ENCODE peak calls at places on chromosomes 5 and 9, in ten cellular contexts. One of them, this sample, is unnamed.

GRCh38 chr5:10661401-10661800 is 97.5 kb downstream of the ANKRD33B start:
- DNase-seq in NCI-H460: no peak
- DNase-seq in mucosa of descending colon: no peak
- DNase-seq in mesendoderm: no peak
- DNase-seq in uterus: no peak
- DNase-seq in heart right ventricle: no peak
- DNase-seq in cortex of kidney: no peak
- DNase-seq in caudate nucleus: no peak
- DNase-seq in stimulated activated CD4-positive, alpha-beta T cell treated with anti-CD3 and anti-CD28 coated beads, Interleukin-1b, Interleukin-23, amount 100 ng/mL, for 24 hours: no peak
- DNase-seq in activated CD8-positive, alpha-beta T cell treated with anti-CD3 and anti-CD28 coated beads, Interleukin-2, amount 10 ng/mL, durations not matched to agents 7 days and 5 days: no peak
- DNase-seq in this sample: no peak

GRCh38 chr5:112210430-112211005 is 208.6 kb downstream of the EPB41L4A start:
- DNase-seq in uterus: no peak
- DNase-seq in heart right ventricle: no peak
- DNase-seq in mucosa of descending colon: no peak
- DNase-seq in stimulated activated CD4-positive, alpha-beta T cell treated with anti-CD3 and anti-CD28 coated beads, Interleukin-1b, Interleukin-23, amount 100 ng/mL, for 24 hours: no peak
- DNase-seq in cortex of kidney: no peak
- DNase-seq in mesendoderm: peak
- DNase-seq in NCI-H460: peak
- DNase-seq in caudate nucleus: peak
- DNase-seq in activated CD8-positive, alpha-beta T cell treated with anti-CD3 and anti-CD28 coated beads, Interleukin-2, amount 10 ng/mL, durations not matched to agents 7 days and 5 days: no peak
- DNase-seq in this sample: no peak

GRCh38 chr5:176407456-176408244 is 8.7 kb downstream of the CLTB start:
- DNase-seq in activated CD8-positive, alpha-beta T cell treated with anti-CD3 and anti-CD28 coated beads, Interleukin-2, amount 10 ng/mL, durations not matched to agents 7 days and 5 days: no peak
- DNase-seq in stimulated activated CD4-positive, alpha-beta T cell treated with anti-CD3 and anti-CD28 coated beads, Interleukin-1b, Interleukin-23, amount 100 ng/mL, for 24 hours: no peak
- DNase-seq in mucosa of descending colon: no peak
- DNase-seq in cortex of kidney: no peak
- DNase-seq in uterus: no peak
- DNase-seq in heart right ventricle: peak
- DNase-seq in caudate nucleus: no peak
- DNase-seq in NCI-H460: no peak
- DNase-seq in mesendoderm: no peak
- DNase-seq in this sample: no peak

GRCh38 chr9:87886210-87887150 is 3.8 kb downstream of the SPATA31E1 start:
- DNase-seq in NCI-H460: no peak
- DNase-seq in heart right ventricle: no peak
- DNase-seq in uterus: no peak
- DNase-seq in mesendoderm: no peak
- DNase-seq in cortex of kidney: no peak
- DNase-seq in stimulated activated CD4-positive, alpha-beta T cell treated with anti-CD3 and anti-CD28 coated beads, Interleukin-1b, Interleukin-23, amount 100 ng/mL, for 24 hours: no peak
- DNase-seq in mucosa of descending colon: no peak
- DNase-seq in activated CD8-positive, alpha-beta T cell treated with anti-CD3 and anti-CD28 coated beads, Interleukin-2, amount 10 ng/mL, durations not matched to agents 7 days and 5 days: no peak
- DNase-seq in caudate nucleus: no peak
- DNase-seq in this sample: peak

GRCh38 chr5:65327582-65327981 is 154.1 kb downstream of the ADAMTS6 start:
- DNase-seq in stimulated activated CD4-positive, alpha-beta T cell treated with anti-CD3 and anti-CD28 coated beads, Interleukin-1b, Interleukin-23, amount 100 ng/mL, for 24 hours: no peak
- DNase-seq in NCI-H460: no peak
- DNase-seq in cortex of kidney: no peak
- DNase-seq in activated CD8-positive, alpha-beta T cell treated with anti-CD3 and anti-CD28 coated beads, Interleukin-2, amount 10 ng/mL, durations not matched to agents 7 days and 5 days: no peak
- DNase-seq in uterus: no peak
- DNase-seq in mesendoderm: no peak
- DNase-seq in heart right ventricle: no peak
- DNase-seq in mucosa of descending colon: no peak
- DNase-seq in caudate nucleus: no peak
- DNase-seq in this sample: no peak

GRCh38 chr5:112685929-112686328 is 51.8 kb upstream of the APC start:
- DNase-seq in uterus: no peak
- DNase-seq in stimulated activated CD4-positive, alpha-beta T cell treated with anti-CD3 and anti-CD28 coated beads, Interleukin-1b, Interleukin-23, amount 100 ng/mL, for 24 hours: no peak
- DNase-seq in activated CD8-positive, alpha-beta T cell treated with anti-CD3 and anti-CD28 coated beads, Interleukin-2, amount 10 ng/mL, durations not matched to agents 7 days and 5 days: no peak
- DNase-seq in caudate nucleus: no peak
- DNase-seq in mesendoderm: no peak
- DNase-seq in NCI-H460: no peak
- DNase-seq in cortex of kidney: no peak
- DNase-seq in mucosa of descending colon: no peak
- DNase-seq in heart right ventricle: no peak
- DNase-seq in this sample: no peak

GRCh38 chr5:149271195-149271716 is 403 bp upstream of the AFAP1L1 start:
- DNase-seq in cortex of kidney: no peak
- DNase-seq in caudate nucleus: no peak
- DNase-seq in mesendoderm: peak
- DNase-seq in uterus: no peak
- DNase-seq in mucosa of descending colon: no peak
- DNase-seq in heart right ventricle: no peak
- DNase-seq in NCI-H460: no peak
- DNase-seq in activated CD8-positive, alpha-beta T cell treated with anti-CD3 and anti-CD28 coated beads, Interleukin-2, amount 10 ng/mL, durations not matched to agents 7 days and 5 days: no peak
- DNase-seq in stimulated activated CD4-positive, alpha-beta T cell treated with anti-CD3 and anti-CD28 coated beads, Interleukin-1b, Interleukin-23, amount 100 ng/mL, for 24 hours: no peak
- DNase-seq in this sample: no peak

GRCh38 chr9:117546894-117547293 is 132.0 kb upstream of the ASTN2 start:
- DNase-seq in heart right ventricle: no peak
- DNase-seq in mucosa of descending colon: peak
- DNase-seq in caudate nucleus: no peak
- DNase-seq in NCI-H460: peak
- DNase-seq in activated CD8-positive, alpha-beta T cell treated with anti-CD3 and anti-CD28 coated beads, Interleukin-2, amount 10 ng/mL, durations not matched to agents 7 days and 5 days: peak
- DNase-seq in cortex of kidney: no peak
- DNase-seq in uterus: no peak
- DNase-seq in stimulated activated CD4-positive, alpha-beta T cell treated with anti-CD3 and anti-CD28 coated beads, Interleukin-1b, Interleukin-23, amount 100 ng/mL, for 24 hours: no peak
- DNase-seq in mesendoderm: peak
- DNase-seq in this sample: no peak

GRCh38 chr9:95483431-95483830 is 33.3 kb downstream of the PTCH1 start:
- DNase-seq in stimulated activated CD4-positive, alpha-beta T cell treated with anti-CD3 and anti-CD28 coated beads, Interleukin-1b, Interleukin-23, amount 100 ng/mL, for 24 hours: no peak
- DNase-seq in activated CD8-positive, alpha-beta T cell treated with anti-CD3 and anti-CD28 coated beads, Interleukin-2, amount 10 ng/mL, durations not matched to agents 7 days and 5 days: no peak
- DNase-seq in NCI-H460: no peak
- DNase-seq in mucosa of descending colon: no peak
- DNase-seq in cortex of kidney: no peak
- DNase-seq in caudate nucleus: no peak
- DNase-seq in mesendoderm: no peak
- DNase-seq in uterus: no peak
- DNase-seq in heart right ventricle: no peak
- DNase-seq in this sample: no peak

GRCh38 chr9:93028448-93029006 is 30.0 kb upstream of the SUSD3 start:
- DNase-seq in caudate nucleus: no peak
- DNase-seq in heart right ventricle: no peak
- DNase-seq in activated CD8-positive, alpha-beta T cell treated with anti-CD3 and anti-CD28 coated beads, Interleukin-2, amount 10 ng/mL, durations not matched to agents 7 days and 5 days: peak
- DNase-seq in mucosa of descending colon: no peak
- DNase-seq in mesendoderm: no peak
- DNase-seq in cortex of kidney: no peak
- DNase-seq in NCI-H460: no peak
- DNase-seq in stimulated activated CD4-positive, alpha-beta T cell treated with anti-CD3 and anti-CD28 coated beads, Interleukin-1b, Interleukin-23, amount 100 ng/mL, for 24 hours: no peak
- DNase-seq in uterus: no peak
- DNase-seq in this sample: no peak

GRCh38 chr5:143913008-143913752 is 101.2 kb downstream of the HMHB1 start:
- DNase-seq in stimulated activated CD4-positive, alpha-beta T cell treated with anti-CD3 and anti-CD28 coated beads, Interleukin-1b, Interleukin-23, amount 100 ng/mL, for 24 hours: no peak
- DNase-seq in activated CD8-positive, alpha-beta T cell treated with anti-CD3 and anti-CD28 coated beads, Interleukin-2, amount 10 ng/mL, durations not matched to agents 7 days and 5 days: no peak
- DNase-seq in heart right ventricle: no peak
- DNase-seq in NCI-H460: no peak
- DNase-seq in uterus: no peak
- DNase-seq in mucosa of descending colon: no peak
- DNase-seq in mesendoderm: no peak
- DNase-seq in caudate nucleus: no peak
- DNase-seq in cortex of kidney: no peak
- DNase-seq in this sample: no peak

GRCh38 chr9:99966720-99967119 is 60.3 kb downstream of the STX17 start:
- DNase-seq in cortex of kidney: no peak
- DNase-seq in NCI-H460: peak
- DNase-seq in caudate nucleus: no peak
- DNase-seq in uterus: no peak
- DNase-seq in mesendoderm: peak
- DNase-seq in activated CD8-positive, alpha-beta T cell treated with anti-CD3 and anti-CD28 coated beads, Interleukin-2, amount 10 ng/mL, durations not matched to agents 7 days and 5 days: no peak
- DNase-seq in mucosa of descending colon: no peak
- DNase-seq in stimulated activated CD4-positive, alpha-beta T cell treated with anti-CD3 and anti-CD28 coated beads, Interleukin-1b, Interleukin-23, amount 100 ng/mL, for 24 hours: no peak
- DNase-seq in heart right ventricle: no peak
- DNase-seq in this sample: no peak

GRCh38 chr5:55146080-55146479 is 13.9 kb upstream of the GPX8 start:
- DNase-seq in NCI-H460: no peak
- DNase-seq in cortex of kidney: no peak
- DNase-seq in heart right ventricle: no peak
- DNase-seq in stimulated activated CD4-positive, alpha-beta T cell treated with anti-CD3 and anti-CD28 coated beads, Interleukin-1b, Interleukin-23, amount 100 ng/mL, for 24 hours: no peak
- DNase-seq in uterus: no peak
- DNase-seq in mesendoderm: peak
- DNase-seq in caudate nucleus: no peak
- DNase-seq in activated CD8-positive, alpha-beta T cell treated with anti-CD3 and anti-CD28 coated beads, Interleukin-2, amount 10 ng/mL, durations not matched to agents 7 days and 5 days: no peak
- DNase-seq in mucosa of descending colon: no peak
- DNase-seq in this sample: no peak

GRCh38 chr9:90898229-90898628 is 96.6 kb downstream of the SYK start:
- DNase-seq in mesendoderm: peak
- DNase-seq in mucosa of descending colon: no peak
- DNase-seq in activated CD8-positive, alpha-beta T cell treated with anti-CD3 and anti-CD28 coated beads, Interleukin-2, amount 10 ng/mL, durations not matched to agents 7 days and 5 days: no peak
- DNase-seq in stimulated activated CD4-positive, alpha-beta T cell treated with anti-CD3 and anti-CD28 coated beads, Interleukin-1b, Interleukin-23, amount 100 ng/mL, for 24 hours: no peak
- DNase-seq in heart right ventricle: no peak
- DNase-seq in uterus: no peak
- DNase-seq in NCI-H460: no peak
- DNase-seq in cortex of kidney: no peak
- DNase-seq in caudate nucleus: no peak
- DNase-seq in this sample: no peak

GRCh38 chr5:54325610-54326311 is 15.4 kb upstream of the ARL15 start:
- DNase-seq in NCI-H460: no peak
- DNase-seq in caudate nucleus: no peak
- DNase-seq in heart right ventricle: no peak
- DNase-seq in activated CD8-positive, alpha-beta T cell treated with anti-CD3 and anti-CD28 coated beads, Interleukin-2, amount 10 ng/mL, durations not matched to agents 7 days and 5 days: no peak
- DNase-seq in stimulated activated CD4-positive, alpha-beta T cell treated with anti-CD3 and anti-CD28 coated beads, Interleukin-1b, Interleukin-23, amount 100 ng/mL, for 24 hours: no peak
- DNase-seq in mesendoderm: no peak
- DNase-seq in mucosa of descending colon: no peak
- DNase-seq in uterus: no peak
- DNase-seq in cortex of kidney: no peak
- DNase-seq in this sample: no peak

GRCh38 chr9:130461731-130462130 is 17.0 kb downstream of the ASS1 start:
- DNase-seq in mucosa of descending colon: no peak
- DNase-seq in caudate nucleus: no peak
- DNase-seq in cortex of kidney: no peak
- DNase-seq in uterus: no peak
- DNase-seq in mesendoderm: no peak
- DNase-seq in activated CD8-positive, alpha-beta T cell treated with anti-CD3 and anti-CD28 coated beads, Interleukin-2, amount 10 ng/mL, durations not matched to agents 7 days and 5 days: no peak
- DNase-seq in NCI-H460: no peak
- DNase-seq in stimulated activated CD4-positive, alpha-beta T cell treated with anti-CD3 and anti-CD28 coated beads, Interleukin-1b, Interleukin-23, amount 100 ng/mL, for 24 hours: no peak
- DNase-seq in heart right ventricle: no peak
- DNase-seq in this sample: no peak

GRCh38 chr5:43649256-43649655 is 46.3 kb downstream of the NNT start:
- DNase-seq in heart right ventricle: no peak
- DNase-seq in activated CD8-positive, alpha-beta T cell treated with anti-CD3 and anti-CD28 coated beads, Interleukin-2, amount 10 ng/mL, durations not matched to agents 7 days and 5 days: no peak
- DNase-seq in mesendoderm: no peak
- DNase-seq in caudate nucleus: no peak
- DNase-seq in cortex of kidney: no peak
- DNase-seq in uterus: no peak
- DNase-seq in NCI-H460: no peak
- DNase-seq in mucosa of descending colon: no peak
- DNase-seq in stimulated activated CD4-positive, alpha-beta T cell treated with anti-CD3 and anti-CD28 coated beads, Interleukin-1b, Interleukin-23, amount 100 ng/mL, for 24 hours: no peak
- DNase-seq in this sample: no peak

GRCh38 chr9:126122901-126123616 is 203.6 kb upstream of the MVB12B start:
- DNase-seq in mucosa of descending colon: no peak
- DNase-seq in heart right ventricle: no peak
- DNase-seq in cortex of kidney: no peak
- DNase-seq in uterus: no peak
- DNase-seq in activated CD8-positive, alpha-beta T cell treated with anti-CD3 and anti-CD28 coated beads, Interleukin-2, amount 10 ng/mL, durations not matched to agents 7 days and 5 days: no peak
- DNase-seq in mesendoderm: no peak
- DNase-seq in stimulated activated CD4-positive, alpha-beta T cell treated with anti-CD3 and anti-CD28 coated beads, Interleukin-1b, Interleukin-23, amount 100 ng/mL, for 24 hours: no peak
- DNase-seq in NCI-H460: no peak
- DNase-seq in caudate nucleus: no peak
- DNase-seq in this sample: no peak

This sample was measured in ovary.